ENCODE peak calls at places on chromosomes 7 and 10, in nine cellular contexts. W is gastrocnemius medialis; P is mucosa of descending colon; N is ovary; F is tibial artery; Z is breast epithelium; G is CD8-positive, alpha-beta memory T cell; R is GM23338; J is H1. H is an unnamed sample. For H3K36me3, the result is how much of the 10 kb centered on the place peaks cover.

GRCh38 chr7:91342402-91342801 is 78.2 kb downstream of the FZD1 start:
- DNase-seq in W (no peak), P (no peak), N (no peak), F (no peak), Z (no peak), G (no peak), R (no peak), J (no peak), H (no peak)

GRCh38 chr7:115910541-115911164 is 119.9 kb downstream of the TFEC start:
- DNase-seq in W (no peak), P (no peak), N (no peak), F (no peak), Z (no peak), G (no peak), R (peak), J (no peak), H (no peak)

GRCh38 chr7:50421043-50421442 is 29.1 kb downstream of the FIGNL1 start:
- DNase-seq in W (no peak), P (no peak), N (no peak), F (no peak), Z (no peak), G (no peak), R (peak), J (no peak), H (no peak)

GRCh38 chr7:23759556-23760391 is 49.8 kb downstream of the STK31 start:
- DNase-seq in W (no peak), P (no peak), N (no peak), F (no peak), Z (no peak), G (no peak), R (no peak), J (no peak), H (no peak)

GRCh38 chr10:100886099-100886498 is 26.7 kb upstream of the SLF2 start:
- DNase-seq in W (no peak), P (no peak), N (no peak), F (no peak), Z (no peak), G (no peak), R (no peak), J (no peak), H (no peak)

GRCh38 chr7:14377646-14378266 is 388.3 kb upstream of the ETV1 start:
- DNase-seq in W (no peak), P (no peak), N (no peak), F (no peak), Z (no peak), G (no peak), R (no peak), J (no peak), H (no peak)

GRCh38 chr10:123502983-123503382 is 163.2 kb upstream of the GPR26 start:
- DNase-seq in W (no peak), P (no peak), N (no peak), F (no peak), Z (no peak), G (no peak), R (no peak), J (no peak), H (no peak)

GRCh38 chr10:116269612-116270011 is 3.4 kb downstream of the GFRA1 start:
- DNase-seq in W (peak), P (no peak), N (no peak), F (no peak), Z (no peak), G (no peak), R (peak), J (no peak), H (no peak)

GRCh38 chr7:50857804-50858203 is 75.1 kb upstream of the GRB10 start:
- DNase-seq in W (no peak), P (no peak), N (no peak), F (no peak), Z (no peak), G (no peak), R (no peak), J (peak), H (no peak)

GRCh38 chr7:155398944-155399343 is 59.0 kb upstream of the EN2 start:
- DNase-seq in W (no peak), P (peak), N (no peak), F (no peak), Z (no peak), G (no peak), R (no peak), J (no peak), H (no peak)

GRCh38 chr10:96397902-96398301 is 39.1 kb upstream of the OPALIN start:
- DNase-seq in W (no peak), P (no peak), N (no peak), F (no peak), Z (no peak), G (no peak), R (no peak), J (no peak), H (no peak)

GRCh38 chr10:72218329-72218728 is 2.3 kb upstream of the ASCC1 start:
- DNase-seq in W (no peak), P (no peak), N (no peak), F (no peak), Z (no peak), G (no peak), R (no peak), J (no peak), H (no peak)

GRCh38 chr7:94396044-94396443 is 1.3 kb downstream of the COL1A2 start:
- DNase-seq in W (no peak), P (no peak), N (no peak), F (peak), Z (no peak), G (no peak), R (no peak), J (no peak), H (no peak)

GRCh38 chr7:11345621-11346020 is 371.9 kb downstream of the PHF14 start:
- DNase-seq in W (no peak), P (no peak), N (no peak), F (no peak), Z (no peak), G (no peak), R (no peak), J (no peak), H (no peak)

GRCh38 chr7:30475580-30475979 is 3.0 kb downstream of the NOD1 start:
- DNase-seq in W (no peak), P (no peak), N (no peak), F (no peak), Z (no peak), G (no peak), R (no peak), J (peak), H (no peak)

GRCh38 chr7:114822844-114823243 is 99.0 kb upstream of the MDFIC start:
- DNase-seq in W (no peak), P (no peak), N (no peak), F (no peak), Z (no peak), G (no peak), R (no peak), J (no peak), H (no peak)

GRCh38 chr10:22770270-22770669 is 55.9 kb upstream of the PIP4K2A start:
- DNase-seq in W (no peak), P (no peak), N (no peak), F (no peak), Z (no peak), G (no peak), R (no peak), J (no peak), H (no peak)

GRCh38 chr7:139562972-139563565 is 39.6 kb downstream of the CLEC2L start:
- DNase-seq in W (no peak), P (no peak), N (no peak), F (no peak), Z (no peak), G (no peak), R (no peak), J (no peak), H (no peak)

DNA sequence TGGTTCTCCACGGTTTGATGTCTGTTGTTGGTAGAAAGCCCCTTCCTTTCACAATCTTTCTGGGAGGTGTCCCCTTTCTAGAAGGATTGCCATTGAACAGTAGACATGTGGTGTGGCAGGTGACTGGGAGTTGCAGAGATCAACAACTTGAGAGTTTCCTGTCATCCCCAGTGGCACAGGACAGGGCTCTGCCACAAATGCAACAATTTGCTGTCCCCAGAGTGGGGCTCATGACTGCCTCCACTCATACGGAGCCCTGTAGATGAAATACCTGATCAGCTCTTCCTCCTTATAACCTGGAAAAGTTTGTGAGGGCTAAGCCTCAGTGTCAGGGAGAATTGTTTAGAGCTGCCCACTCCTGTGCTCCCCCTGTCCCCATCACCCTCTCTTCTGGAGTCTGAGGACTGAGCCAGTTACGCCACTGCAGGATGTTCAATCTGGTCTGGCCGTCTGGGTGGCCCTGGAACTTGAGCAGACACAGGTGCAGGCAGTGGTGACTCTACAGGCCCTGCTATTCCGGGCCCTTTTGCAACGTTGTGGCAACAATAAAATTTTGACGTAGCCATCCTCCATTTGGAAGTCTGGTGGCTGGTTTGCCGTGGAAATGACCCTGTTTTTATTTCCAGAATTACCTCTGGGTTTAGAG is 6.5 kb downstream of the DBNL start:
- DNase-seq in W (no peak), P (no peak), N (no peak), F (no peak), Z (no peak), G (no peak), R (no peak), J (no peak), H (no peak)
- H3K36me3 ChIP-seq in W (half or more), P (under half), N (under half), F (half or more), Z (under half), G (under half), R (under half), J (under half), H (half or more)

DNA sequence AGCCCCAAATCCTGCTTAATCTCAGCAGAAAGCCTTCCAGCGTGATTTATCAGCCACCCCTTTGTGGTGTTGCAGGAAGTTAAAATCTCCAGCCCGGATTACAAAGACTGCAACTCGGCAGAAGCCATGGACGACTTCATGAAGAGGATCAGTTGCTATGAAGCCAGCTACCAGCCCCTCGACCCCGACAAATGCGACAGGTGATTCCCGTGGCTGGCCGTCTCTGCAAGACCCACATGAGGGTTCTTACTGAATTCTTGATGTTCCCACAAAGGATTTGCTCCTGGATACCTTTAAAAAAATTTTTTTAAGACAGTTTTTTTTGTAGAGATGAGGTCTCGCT is 16.7 kb downstream of the PFKFB3 start:
- DNase-seq in W (no peak), P (no peak), N (no peak), F (no peak), Z (no peak), G (no peak), R (no peak), J (no peak), H (no peak)
- H3K36me3 ChIP-seq in W (half or more), P (under half), N (under half), F (half or more), Z (under half), G (under half), R (under half), J (half or more), H (half or more)

DNA sequence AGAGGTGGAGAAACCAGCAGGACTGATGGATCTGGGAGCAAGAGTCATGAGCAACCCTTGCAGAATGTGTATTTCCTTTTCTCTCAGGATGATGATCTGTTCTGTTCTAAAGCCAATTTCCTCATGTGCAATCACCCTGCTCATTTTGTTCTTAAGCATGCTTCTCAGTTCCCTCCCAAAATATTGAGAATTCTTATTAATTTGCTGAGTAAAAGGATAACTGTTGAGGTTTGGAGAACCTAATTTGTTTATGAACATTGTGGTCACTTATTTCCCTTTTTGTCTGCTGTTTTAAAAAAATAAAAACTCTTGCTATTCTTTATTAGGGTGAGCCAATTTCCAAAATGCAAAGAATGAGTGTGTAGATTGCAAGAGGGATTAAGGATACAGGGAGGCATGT is 106.8 kb downstream of the APBB1IP start:
- DNase-seq in W (no peak), P (no peak), N (no peak), F (no peak), Z (no peak), G (no peak), R (no peak), J (no peak), H (no peak)
- H3K36me3 ChIP-seq in W (under half), P (under half), N (under half), F (under half), Z (under half), G (under half), R (under half), J (under half), H (under half)

GRCh38 chr7:44572771-44573170 is 937 bp downstream of the DDX56 start:
- DNase-seq in W (no peak), P (no peak), N (no peak), F (no peak), Z (no peak), G (no peak), R (no peak), J (no peak), H (no peak)
- H3K36me3 ChIP-seq in W (half or more), P (under half), N (under half), F (half or more), Z (under half), G (half or more), R (under half), J (under half), H (under half)

DNA sequence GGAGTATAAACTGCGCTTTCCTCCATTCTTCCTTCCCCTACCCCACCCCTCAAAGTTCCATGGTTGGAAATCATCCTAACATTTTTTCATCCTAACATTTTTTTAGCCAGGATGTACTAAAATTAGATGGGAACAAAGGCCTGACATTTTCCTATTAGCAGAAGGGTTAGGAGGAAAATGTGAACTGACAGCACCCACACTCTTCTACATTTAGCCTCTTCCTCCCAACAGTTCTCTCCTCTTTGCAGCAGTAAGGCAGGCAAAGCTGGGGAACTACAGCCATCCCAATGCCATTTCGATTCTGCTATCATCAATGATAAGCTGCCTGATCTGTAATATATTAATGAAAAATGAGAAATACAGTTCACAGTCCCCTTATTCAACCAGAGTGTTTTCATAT is 11.4 kb upstream of the FAM53B start:
- DNase-seq in W (no peak), P (no peak), N (no peak), F (no peak), Z (no peak), G (no peak), R (no peak), J (no peak), H (no peak)
- H3K36me3 ChIP-seq in W (under half), P (under half), N (under half), F (half or more), Z (under half), G (under half), R (under half), J (under half), H (under half)